ENCODE peak calls at places on chromosomes 1 and 21, in four cellular contexts. G is K562, O is adrenal gland, B is tibial nerve. A is an unnamed sample.

GRCh38 chr21:31348188-31348587 is 4.1 kb upstream of the TIAM1 start:
- DNase-seq in B (no peak), G (no peak), O (no peak), A (no peak)

GRCh38 chr1:23196627-23197328 is 20.5 kb downstream of the HTR1D start:
- DNase-seq in O (no peak), G (no peak), B (no peak), A (no peak)

GRCh38 chr21:45892156-45892919 is 89.2 kb upstream of the COL6A1 start:
- DNase-seq in G (no peak), O (peak; percentile 4), B (no peak), A (peak; percentile 91)

GRCh38 chr21:42081931-42082381 is 10.8 kb downstream of the UMODL1 start:
- DNase-seq in G (no peak), B (no peak), O (peak; percentile 83), A (no peak)

GRCh38 chr1:59272507-59272906 is 24.4 kb upstream of the FGGY start:
- DNase-seq in G (no peak), B (no peak), O (no peak), A (no peak)

GRCh38 chr1:210123383-210123782 is 109.2 kb upstream of the SERTAD4 start:
- DNase-seq in B (no peak), G (no peak), O (no peak), A (no peak)

GRCh38 chr1:6801998-6802397 is 16.7 kb downstream of the CAMTA1 start:
- DNase-seq in O (no peak), G (no peak), B (no peak), A (no peak)

GRCh38 chr1:39895096-39895495 is 6.6 kb downstream of the MYCL start:
- DNase-seq in G (no peak), B (no peak), O (no peak), A (no peak)

GRCh38 chr1:205444300-205444930 is 11.4 kb downstream of the BLACAT1 start:
- DNase-seq in G (no peak), O (no peak), B (no peak), A (no peak)

GRCh38 chr1:43834280-43835140 is 99.1 kb upstream of the ARTN start:
- DNase-seq in B (peak; percentile 20), O (peak; percentile 23), G (peak; percentile 32), A (no peak)

GRCh38 chr1:22880174-22880601 is 92.5 kb downstream of the LACTBL1 start:
- DNase-seq in G (no peak), B (no peak), O (no peak), A (no peak)

GRCh38 chr1:169109561-169110134 is 3.2 kb downstream of the ATP1B1 start:
- DNase-seq in G (no peak), O (peak; percentile 93), B (no peak), A (no peak)

GRCh38 chr1:245464290-245464689 is 309.5 kb downstream of the KIF26B start:
- DNase-seq in B (no peak), G (no peak), O (no peak), A (no peak)

GRCh38 chr1:204171751-204172178 is 5.6 kb upstream of the REN start:
- DNase-seq in G (no peak), O (no peak), B (no peak), A (no peak)

GRCh38 chr1:29789221-29789909 is 553.0 kb downstream of the PTPRU start:
- DNase-seq in B (no peak), O (no peak), G (no peak), A (peak; percentile 38)

GRCh38 chr1:218686258-218686657 is 341.1 kb downstream of the TGFB2 start:
- DNase-seq in B (no peak), O (no peak), G (no peak), A (no peak)

GRCh38 chr1:86183711-86184252 is 27.2 kb upstream of the COL24A1 start:
- DNase-seq in O (no peak), G (no peak), B (no peak), A (no peak)

GRCh38 chr1:107464827-107465226 is 324.0 kb downstream of the NTNG1 start:
- DNase-seq in G (no peak), O (no peak), B (no peak), A (no peak)

GRCh38 chr1:215321802-215322201 is 239.3 kb downstream of the KCNK2 start:
- DNase-seq in G (no peak), B (no peak), O (no peak), A (no peak)

GRCh38 chr1:91631718-91632330 is 131.2 kb downstream of the CDC7 start:
- DNase-seq in G (no peak), O (no peak), B (no peak), A (no peak)

GRCh38 chr1:55421317-55421716 is 206.2 kb upstream of the USP24 start:
- DNase-seq in O (peak; percentile 9), B (no peak), G (no peak), A (no peak)

GRCh38 chr1:30679201-30679975 is 44.0 kb downstream of the MATN1 start:
- DNase-seq in B (no peak), O (no peak), G (no peak), A (peak; percentile 54)

GRCh38 chr21:18249542-18250152 is 5.0 kb downstream of the CHODL start:
- DNase-seq in O (no peak), B (no peak), G (no peak), A (no peak)

GRCh38 chr21:43372663-43373386 is 54.1 kb downstream of the SIK1 start:
- DNase-seq in B (no peak), G (no peak), O (no peak), A (no peak)

GRCh38 chr1:153465728-153466625 is 5.5 kb upstream of the S100A7 start:
- DNase-seq in O (peak; percentile 62), B (peak; percentile 26), G (peak; percentile 73), A (peak; percentile 88)

GRCh38 chr21:19510057-19510456 is 1106.5 kb upstream of the TMPRSS15 start:
- DNase-seq in B (no peak), G (no peak), O (no peak), A (no peak)

GRCh38 chr1:162908780-162909179 is 47.8 kb upstream of the CCDC190 start:
- DNase-seq in G (no peak), O (no peak), B (no peak), A (no peak)

GRCh38 chr1:245404952-245405351 is 250.2 kb downstream of the KIF26B start:
- DNase-seq in G (no peak), B (no peak), O (no peak), A (no peak)

GRCh38 chr21:34152500-34152899 is 79.1 kb downstream of the MRPS6 start:
- DNase-seq in G (no peak), B (no peak), O (no peak), A (no peak)

GRCh38 chr1:162943627-162944026 is 82.7 kb upstream of the CCDC190 start:
- DNase-seq in O (no peak), B (no peak), G (no peak), A (no peak)

GRCh38 chr21:35252831-35253230 is 203.7 kb upstream of the RUNX1 start:
- DNase-seq in B (no peak), O (no peak), G (no peak), A (no peak)

GRCh38 chr1:152162826-152163463 is 3.9 kb upstream of the RPTN start:
- DNase-seq in O (no peak), G (no peak), B (no peak), A (no peak)

DNA sequence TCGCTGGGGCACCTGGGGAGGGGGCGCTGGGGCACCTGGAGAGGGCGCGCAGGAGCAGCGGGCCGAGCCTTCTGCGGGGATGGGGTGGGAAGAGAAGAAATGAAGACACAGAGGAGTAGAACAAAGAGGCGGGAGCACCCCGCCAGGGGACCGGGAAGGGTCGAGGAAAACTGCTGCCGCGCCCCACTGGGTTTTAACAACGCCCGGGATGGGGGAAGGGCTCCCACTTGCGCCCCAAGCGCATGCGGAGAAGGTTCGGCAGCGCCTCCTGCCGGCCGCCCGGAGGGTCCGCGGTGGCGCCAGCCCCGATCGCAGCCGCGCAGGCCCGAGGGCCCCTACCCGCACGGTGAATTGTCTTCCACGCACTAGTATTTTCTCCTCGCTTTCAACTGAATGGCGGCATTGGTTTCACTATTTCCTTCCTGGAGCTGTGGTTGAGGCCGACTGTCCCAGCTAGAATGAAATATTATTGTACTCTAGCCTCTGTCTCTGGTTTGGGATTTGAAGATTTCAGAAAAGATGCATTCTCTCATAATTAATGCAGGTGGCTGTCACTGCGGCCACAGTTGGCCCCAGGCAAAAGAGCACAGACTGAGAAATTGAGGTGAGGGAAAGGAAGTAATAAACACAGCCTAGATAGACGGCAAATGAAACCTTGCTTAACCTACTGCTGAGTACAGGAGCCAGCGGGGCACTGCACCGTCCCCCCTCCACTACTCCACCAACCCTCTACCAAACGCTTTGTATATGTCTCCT is 57.3 kb downstream of the MAB21L3 start:
- DNase-seq in B (peak; percentile 70), G (peak; percentile 90), O (peak; percentile 82), A (peak; percentile 95)
- TF ChIP-seq CTCF in B (peak; percentile 92), G (peak; percentile 96), O (peak; percentile 77), A (peak; percentile 98)

GRCh38 chr1:10398734-10399486 is at the start of gene PGD:
- DNase-seq in O (peak; percentile 99), G (peak; percentile 100), B (peak; percentile 96), A (peak; percentile 100)
- TF ChIP-seq POLR2A in O (peak; percentile 87), G (peak; percentile 98), B (peak; percentile 67), A (peak; percentile 56)

GRCh38 chr1:32533792-32534327 is 5.4 kb upstream of the ZBTB8A start:
- DNase-seq in B (no peak), G (no peak), O (no peak), A (no peak)

GRCh38 chr1:32538887-32539583 is at the start of gene ZBTB8A:
- DNase-seq in O (peak; percentile 57), G (no peak), B (peak; percentile 14), A (no peak)

GRCh38 chr1:32536764-32537163 is 2.5 kb upstream of the ZBTB8A start:
- DNase-seq in O (no peak), B (no peak), G (peak; percentile 46), A (no peak)

GRCh38 chr1:32539584-32540571 is 651 bp downstream of the ZBTB8A start:
- DNase-seq in B (no peak), G (peak; percentile 47), O (peak; percentile 36), A (no peak)

GRCh38 chr1:32536117-32536516 is 3.1 kb upstream of the ZBTB8A start:
- DNase-seq in O (no peak), G (no peak), B (no peak), A (no peak)
- TF ChIP-seq CTCF in O (no peak), G (no peak), B (no peak), A (no peak)

DNA sequence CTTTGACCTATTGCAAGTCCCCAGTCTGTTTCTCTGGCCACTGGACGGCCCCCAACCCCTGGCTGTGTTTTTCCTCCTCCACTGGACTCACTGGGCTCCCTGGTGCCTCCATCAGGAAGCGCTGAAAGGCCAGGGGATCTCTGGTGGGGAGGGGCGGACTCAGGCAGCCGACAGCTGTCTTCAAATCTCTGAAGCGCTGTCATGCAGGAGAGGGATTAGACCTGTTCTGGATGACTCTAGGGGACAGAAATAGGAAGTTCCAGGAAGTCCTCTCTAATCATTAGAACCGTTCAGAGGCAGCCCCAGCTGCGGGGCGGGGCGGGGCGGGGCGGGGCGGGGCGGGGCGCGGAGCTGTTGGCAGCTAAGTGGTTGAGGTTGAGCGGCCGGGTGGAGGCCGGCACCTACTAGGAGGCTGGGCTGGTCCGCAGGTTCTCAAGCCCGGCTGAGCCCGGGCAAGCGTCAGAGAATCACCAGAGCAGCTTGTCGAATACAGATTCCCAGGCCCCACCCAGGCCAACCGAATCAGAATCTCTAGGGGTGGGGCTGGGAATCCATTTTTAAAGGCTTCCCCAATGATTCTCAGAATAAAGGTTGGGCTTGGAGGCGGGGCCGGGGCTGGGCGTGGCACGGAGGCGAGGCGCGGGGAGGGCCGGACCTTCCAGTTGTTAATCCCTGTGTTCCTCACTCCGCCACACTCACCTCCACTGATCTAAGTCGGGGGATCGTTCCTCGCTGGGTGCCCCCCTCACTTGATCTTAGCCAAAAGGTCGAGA is 11.4 kb upstream of the PHLDA3 start:
- DNase-seq in B (peak; percentile 76), O (peak; percentile 55), G (peak; percentile 95), A (peak; percentile 92)
- TF ChIP-seq POLR2A in B (peak; percentile 81), O (no peak), G (no peak), A (no peak)

A was measured in spleen.